ENCODE peak calls at places on chromosome 15, in ten cellular contexts. U, M, O, F, K, G, A, Q, W and J are unnamed samples.

GRCh38 chr15:64905119-64905831 is 6.4 kb upstream of the ANKDD1A start:
- DNase-seq in A (peak), Q (peak), G (peak), M (peak), U (peak), K (peak), F (peak), W (peak), O (peak), J (no peak)

GRCh38 chr15:96064351-96064756 is 266.1 kb upstream of the NR2F2 start:
- DNase-seq in U (peak), A (no peak), F (no peak), K (peak), Q (no peak), W (no peak), O (peak), M (no peak), G (no peak), J (peak)

GRCh38 chr15:63380828-63381282 is 791 bp downstream of the CA12 start:
- DNase-seq in U (no peak), A (no peak), M (no peak), W (no peak), F (no peak), Q (no peak), K (no peak), G (no peak), O (peak), J (no peak)

GRCh38 chr15:58562135-58562534 is 130.3 kb downstream of the LIPC start:
- DNase-seq in W (no peak), M (no peak), A (no peak), U (no peak), Q (no peak), K (no peak), O (no peak), F (no peak), G (no peak), J (no peak)

GRCh38 chr15:58306591-58307312 is 125.0 kb upstream of the LIPC start:
- DNase-seq in M (no peak), A (no peak), O (peak), G (no peak), Q (no peak), U (no peak), K (peak), W (no peak), F (no peak), J (no peak)

GRCh38 chr15:68318931-68319909 is 41.7 kb downstream of the FEM1B start:
- DNase-seq in U (no peak), M (no peak), A (no peak), Q (no peak), W (no peak), K (no peak), O (no peak), F (peak), G (no peak), J (no peak)

GRCh38 chr15:65952425-65953053 is 83.2 kb downstream of the RAB11A start:
- DNase-seq in M (no peak), F (peak), A (no peak), G (peak), O (peak), Q (peak), U (peak), K (peak), W (peak), J (peak)

GRCh38 chr15:96331141-96331941 is 841 bp downstream of the NR2F2 start:
- DNase-seq in A (peak), F (no peak), U (peak), K (peak), M (peak), W (peak), O (peak), Q (no peak), G (no peak), J (no peak)

GRCh38 chr15:60916674-60917468 is 312.2 kb downstream of the RORA start:
- DNase-seq in A (peak), G (peak), O (peak), U (peak), W (peak), M (peak), F (peak), Q (peak), K (peak), J (peak)

GRCh38 chr15:85464471-85464870 is 84.1 kb downstream of the AKAP13 start:
- DNase-seq in O (no peak), F (no peak), A (no peak), K (no peak), M (no peak), G (no peak), Q (no peak), U (no peak), W (no peak), J (no peak)
- H3K4me3 ChIP-seq in O (no peak), F (no peak), A (no peak), K (no peak), M (no peak), G (no peak), Q (no peak), U (no peak), W (no peak), J (no peak)

GRCh38 chr15:78263907-78264303 is 457 bp upstream of the DNAJA4 start:
- DNase-seq in O (no peak), U (no peak), K (no peak), W (no peak), F (no peak), M (no peak), A (no peak), G (no peak), Q (no peak), J (no peak)
- H3K4me3 ChIP-seq in O (no peak), U (peak), K (no peak), W (no peak), F (no peak), M (peak), A (peak), G (peak), Q (peak), J (peak)

DNA sequence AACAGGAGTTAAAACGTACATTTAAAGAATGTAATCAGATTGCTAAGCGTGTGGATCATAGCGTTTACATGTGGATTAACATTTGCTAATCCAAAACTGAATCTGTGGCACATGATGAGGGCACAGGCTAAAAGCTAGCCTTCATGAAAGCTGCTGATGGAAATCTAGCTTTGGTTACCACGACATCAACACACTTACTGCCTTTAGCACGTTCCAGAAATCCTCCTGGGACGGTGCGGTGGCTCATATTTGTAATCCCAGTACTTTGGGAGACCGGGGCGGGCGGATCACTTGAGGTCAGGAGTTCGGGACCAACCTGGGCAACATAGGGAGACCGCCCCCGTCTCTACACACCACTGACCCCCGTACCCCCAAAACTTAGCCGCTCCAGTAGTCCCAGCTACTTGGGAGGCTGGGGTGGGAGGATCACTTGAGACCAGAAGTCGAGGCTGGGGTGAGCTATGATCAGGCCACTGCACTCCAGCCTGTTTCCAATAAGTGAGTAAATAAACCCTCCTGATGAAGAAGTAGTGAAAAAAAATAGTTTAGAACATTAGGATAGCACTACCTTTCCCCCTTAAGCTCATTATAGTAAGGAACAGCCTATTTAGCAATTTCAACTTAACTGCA is 1.2 kb upstream of the PRTG start:
- DNase-seq in U (no peak), K (no peak), A (no peak), O (no peak), F (no peak), Q (no peak), G (no peak), W (no peak), M (no peak), J (no peak)
- H3K4me3 ChIP-seq in U (peak), K (peak), A (no peak), O (no peak), F (peak), Q (no peak), G (no peak), W (no peak), M (peak), J (no peak)

GRCh38 chr15:56886450-56886856 is 32.0 kb upstream of the TCF12 start:
- DNase-seq in M (no peak), F (no peak), O (no peak), U (no peak), A (no peak), G (peak), W (peak), Q (no peak), K (no peak), J (no peak)
- H3K4me3 ChIP-seq in M (peak), F (peak), O (peak), U (peak), A (peak), G (peak), W (peak), Q (peak), K (peak), J (peak)

DNA sequence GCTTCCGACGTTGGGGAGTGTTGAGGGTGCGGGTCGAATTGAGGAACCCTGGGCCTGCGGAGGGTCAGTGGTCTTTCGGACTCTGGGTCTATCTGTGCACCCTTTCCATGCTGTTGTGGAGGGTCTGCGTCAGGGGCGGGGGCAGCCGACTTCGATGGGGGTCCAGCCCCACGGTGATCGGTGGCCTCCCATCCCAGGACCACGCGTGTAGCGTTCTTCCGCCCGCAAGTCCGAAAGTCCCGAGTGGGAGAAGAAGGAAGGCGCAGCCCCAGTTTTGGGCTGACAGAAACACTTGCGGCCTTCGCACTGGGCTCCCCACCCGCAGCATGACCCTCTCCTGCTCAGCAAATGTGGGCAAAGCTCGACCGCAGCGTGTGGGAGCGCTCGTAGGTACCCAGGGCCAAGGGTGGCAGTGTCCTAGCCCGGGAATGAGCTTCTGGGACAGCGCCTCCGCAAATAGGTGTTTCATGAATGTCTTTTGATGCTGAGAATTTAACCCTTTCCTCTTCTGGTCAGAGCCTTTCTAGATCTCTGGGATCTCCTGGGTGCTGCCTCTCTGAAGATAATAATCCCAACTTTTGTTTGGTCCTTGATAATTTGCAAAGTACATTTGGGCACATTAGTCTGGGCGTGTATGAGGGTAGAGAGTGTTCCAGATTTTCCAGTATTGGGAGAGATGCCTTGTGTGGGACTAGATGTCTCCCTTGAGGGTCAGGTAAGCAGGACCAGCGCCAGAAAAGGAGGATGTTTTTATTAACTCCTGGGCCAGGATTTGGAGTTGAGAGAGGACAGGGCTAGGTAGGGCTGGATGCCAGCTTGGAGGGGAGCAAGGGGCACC is 2.3 kb upstream of the DLL4 start:
- DNase-seq in K (no peak), O (no peak), F (no peak), U (no peak), M (no peak), A (no peak), Q (no peak), W (no peak), G (no peak), J (no peak)
- H3K4me3 ChIP-seq in K (no peak), O (no peak), F (no peak), U (peak), M (no peak), A (no peak), Q (no peak), W (no peak), G (no peak), J (no peak)

DNA sequence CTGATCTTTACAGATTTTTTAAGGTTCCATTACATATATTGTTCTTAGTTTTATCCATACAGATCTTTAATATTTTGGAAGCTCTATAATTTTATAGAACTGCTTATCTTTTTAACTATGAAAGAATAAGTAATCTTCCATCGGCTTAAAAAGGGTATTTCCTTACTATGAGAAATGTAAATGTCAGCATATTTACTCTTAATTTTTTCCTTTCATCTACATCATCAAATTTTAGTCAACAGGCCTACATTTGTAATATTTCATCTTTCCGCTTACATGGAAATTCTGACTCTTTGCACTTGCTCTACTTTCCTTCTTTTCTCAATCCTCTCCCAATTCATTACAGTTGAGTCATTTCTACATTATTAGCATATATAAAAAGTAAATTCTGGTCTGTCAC is 111.3 kb upstream of the GOLGA6L6 start:
- DNase-seq in O (no peak), F (no peak), K (no peak), A (no peak), M (no peak), G (no peak), Q (no peak), W (no peak), U (no peak), J (no peak)
- H3K4me3 ChIP-seq in O (no peak), F (no peak), K (no peak), A (no peak), M (no peak), G (no peak), Q (no peak), W (no peak), U (no peak), J (no peak)